ENCODE peak calls at places on chromosomes 13 and 19, in four cellular contexts. One of them, this sample, is unnamed.

GRCh38 chr19:37817180-37817911 is 38.0 kb upstream of the ZNF573 start:
- DNase-seq in H1: peak; percentile 10
- DNase-seq in K562: peak; percentile 5
- DNase-seq in GM12878: no peak
- DNase-seq in this sample: no peak

GRCh38 chr13:40982772-40983171 is 36.3 kb downstream of the ELF1 start:
- DNase-seq in H1: no peak
- DNase-seq in GM12878: peak; percentile 84
- DNase-seq in K562: peak; percentile 74
- DNase-seq in this sample: no peak

GRCh38 chr19:31099470-31100190 is 249.6 kb downstream of the TSHZ3 start:
- DNase-seq in K562: no peak
- DNase-seq in GM12878: no peak
- DNase-seq in H1: no peak
- DNase-seq in this sample: no peak

GRCh38 chr13:59750860-59751259 is 412.9 kb downstream of the DIAPH3 start:
- DNase-seq in GM12878: no peak
- DNase-seq in H1: peak; percentile 31
- DNase-seq in K562: no peak
- DNase-seq in this sample: no peak

GRCh38 chr13:50531917-50532899 is 311.3 kb downstream of the DLEU7 start:
- DNase-seq in GM12878: no peak
- DNase-seq in H1: no peak
- DNase-seq in K562: no peak
- DNase-seq in this sample: peak; percentile 21

GRCh38 chr13:44396963-44397580 is 23.4 kb downstream of the SERP2 start:
- DNase-seq in H1: no peak
- DNase-seq in K562: peak; percentile 46
- DNase-seq in GM12878: no peak
- DNase-seq in this sample: no peak

GRCh38 chr19:46133777-46134231 is 9.3 kb upstream of the IGFL3 start:
- DNase-seq in K562: no peak
- DNase-seq in H1: no peak
- DNase-seq in GM12878: no peak
- DNase-seq in this sample: no peak

GRCh38 chr13:95915102-95915501 is 138.1 kb downstream of the UGGT2 start:
- DNase-seq in GM12878: no peak
- DNase-seq in K562: no peak
- DNase-seq in H1: no peak
- DNase-seq in this sample: no peak

GRCh38 chr19:19459707-19460251 is 54.3 kb downstream of the GATAD2A start:
- DNase-seq in GM12878: no peak
- DNase-seq in K562: peak; percentile 33
- DNase-seq in H1: no peak
- DNase-seq in this sample: no peak

GRCh38 chr13:101845501-101846012 is 393.1 kb downstream of the ITGBL1 start:
- DNase-seq in GM12878: no peak
- DNase-seq in K562: no peak
- DNase-seq in H1: no peak
- DNase-seq in this sample: no peak

GRCh38 chr19:5627395-5627904 is 4.6 kb downstream of the SAFB start:
- DNase-seq in H1: no peak
- DNase-seq in GM12878: peak; percentile 48
- DNase-seq in K562: peak; percentile 90
- DNase-seq in this sample: no peak

GRCh38 chr13:50303963-50304721 is 288.9 kb downstream of the KCNRG start:
- DNase-seq in H1: no peak
- DNase-seq in GM12878: no peak
- DNase-seq in K562: no peak
- DNase-seq in this sample: no peak

GRCh38 chr19:46601318-46602224 is at the start of gene CALM3:
- DNase-seq in K562: peak; percentile 55
- DNase-seq in H1: no peak
- DNase-seq in GM12878: no peak
- DNase-seq in this sample: no peak

GRCh38 chr13:102399791-102400618 is 1.8 kb downstream of the FGF14 start:
- DNase-seq in GM12878: no peak
- DNase-seq in K562: no peak
- DNase-seq in H1: no peak
- DNase-seq in this sample: no peak

GRCh38 chr13:33518442-33518841 is 232.9 kb upstream of the STARD13 start:
- DNase-seq in H1: no peak
- DNase-seq in GM12878: no peak
- DNase-seq in K562: no peak
- DNase-seq in this sample: no peak

GRCh38 chr19:2478324-2478755 is 2.4 kb downstream of the GADD45B start:
- DNase-seq in K562: no peak
- DNase-seq in GM12878: no peak
- DNase-seq in H1: no peak
- DNase-seq in this sample: no peak

GRCh38 chr13:30654430-30654829 is 36.7 kb downstream of the USPL1 start:
- DNase-seq in GM12878: no peak
- DNase-seq in H1: no peak
- DNase-seq in K562: peak; percentile 34
- DNase-seq in this sample: no peak

GRCh38 chr13:99528547-99528946 is 27.3 kb downstream of the TM9SF2 start:
- DNase-seq in GM12878: no peak
- DNase-seq in H1: no peak
- DNase-seq in K562: no peak
- DNase-seq in this sample: peak; percentile 19

GRCh38 chr13:21060063-21060826 is 1.1 kb downstream of the LATS2 start:
- DNase-seq in H1: no peak
- DNase-seq in K562: no peak
- DNase-seq in GM12878: no peak
- DNase-seq in this sample: peak; percentile 45

GRCh38 chr19:31000913-31001312 is 348.3 kb downstream of the TSHZ3 start:
- DNase-seq in K562: no peak
- DNase-seq in GM12878: no peak
- DNase-seq in H1: no peak
- DNase-seq in this sample: no peak

GRCh38 chr19:16325671-16326400 is 1.2 kb downstream of the KLF2 start:
- DNase-seq in K562: no peak
- DNase-seq in GM12878: no peak
- DNase-seq in H1: no peak
- DNase-seq in this sample: peak; percentile 43

GRCh38 chr13:51676739-51677138 is 92.5 kb downstream of the WDFY2 start:
- DNase-seq in H1: no peak
- DNase-seq in K562: no peak
- DNase-seq in GM12878: no peak
- DNase-seq in this sample: no peak

GRCh38 chr19:5395541-5395940 is 54.9 kb upstream of the PTPRS start:
- DNase-seq in GM12878: no peak
- DNase-seq in H1: no peak
- DNase-seq in K562: no peak
- DNase-seq in this sample: no peak

GRCh38 chr19:55487884-55488687 is at the start of gene SSC5D:
- DNase-seq in H1: no peak
- DNase-seq in K562: no peak
- DNase-seq in GM12878: no peak
- DNase-seq in this sample: no peak
- TF ChIP-seq CHD2 in H1: no peak
- TF ChIP-seq CHD2 in K562: no peak
- TF ChIP-seq CHD2 in GM12878: no peak
- TF ChIP-seq CHD2 in this sample: no peak

DNA sequence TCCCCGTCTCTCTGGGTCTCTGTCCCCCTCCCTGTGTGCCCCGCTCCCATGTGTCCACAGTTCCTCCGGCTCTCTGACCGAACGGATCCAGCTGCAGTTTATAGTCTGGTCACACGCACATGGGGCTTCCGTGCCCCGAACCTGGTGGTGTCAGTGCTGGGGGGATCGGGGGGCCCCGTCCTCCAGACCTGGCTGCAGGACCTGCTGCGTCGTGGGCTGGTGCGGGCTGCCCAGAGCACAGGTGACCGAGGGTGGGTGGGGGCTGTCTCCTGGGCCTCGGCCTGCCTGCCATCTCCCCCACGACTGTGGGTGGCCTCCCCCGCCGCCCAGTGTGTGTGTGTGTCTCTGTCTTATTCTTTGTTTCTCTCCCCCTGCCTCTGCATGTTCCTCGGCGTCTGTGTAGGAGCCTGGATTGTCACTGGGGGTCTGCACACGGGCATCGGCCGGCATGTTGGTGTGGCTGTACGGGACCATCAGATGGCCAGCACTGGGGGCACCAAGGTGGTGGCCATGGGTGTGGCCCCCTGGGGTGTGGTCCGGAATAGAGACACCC is 10.3 kb downstream of the TRPM4 start:
- DNase-seq in H1: no peak
- DNase-seq in GM12878: no peak
- DNase-seq in K562: no peak
- DNase-seq in this sample: no peak
- TF ChIP-seq CHD2 in H1: no peak
- TF ChIP-seq CHD2 in GM12878: no peak
- TF ChIP-seq CHD2 in K562: no peak
- TF ChIP-seq CHD2 in this sample: no peak

GRCh38 chr19:52638601-52639000 is 446 bp upstream of the ZNF83 start:
- DNase-seq in GM12878: no peak
- DNase-seq in H1: no peak
- DNase-seq in K562: peak; percentile 40
- DNase-seq in this sample: no peak

GRCh38 chr19:52637718-52638585 is at the start of gene ZNF83:
- DNase-seq in H1: peak; percentile 77
- DNase-seq in K562: peak; percentile 98
- DNase-seq in GM12878: peak; percentile 65
- DNase-seq in this sample: no peak

GRCh38 chr19:52640916-52641315 is 2.8 kb upstream of the ZNF83 start:
- DNase-seq in K562: peak; percentile 65
- DNase-seq in GM12878: no peak
- DNase-seq in H1: peak; percentile 44
- DNase-seq in this sample: no peak

GRCh38 chr19:52635786-52636570 is 2.2 kb downstream of the ZNF83 start:
- DNase-seq in H1: no peak
- DNase-seq in K562: no peak
- DNase-seq in GM12878: no peak
- DNase-seq in this sample: no peak
- TF ChIP-seq CHD2 in H1: no peak
- TF ChIP-seq CHD2 in K562: no peak
- TF ChIP-seq CHD2 in GM12878: no peak
- TF ChIP-seq CHD2 in this sample: no peak

DNA sequence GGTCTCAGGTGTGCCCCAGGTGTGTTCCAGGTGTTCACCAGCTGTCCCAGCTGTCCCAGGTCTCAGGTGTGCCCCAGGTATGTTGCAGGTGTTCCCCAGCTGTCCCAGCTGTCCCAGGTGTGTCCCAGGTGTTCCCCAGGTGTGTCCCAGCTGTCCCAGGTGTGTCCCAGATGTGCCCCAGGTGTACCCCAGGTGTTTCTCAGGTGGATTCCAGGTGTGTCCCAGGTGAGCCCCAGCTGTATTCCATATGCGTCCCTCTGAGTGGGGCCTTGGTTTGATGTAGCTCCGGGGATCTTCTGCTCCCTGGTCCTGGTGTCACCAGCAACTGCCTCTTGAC is 727 bp upstream of the GRK1 start:
- DNase-seq in H1: no peak
- DNase-seq in K562: no peak
- DNase-seq in GM12878: no peak
- DNase-seq in this sample: no peak
- TF ChIP-seq CHD2 in H1: no peak
- TF ChIP-seq CHD2 in K562: no peak
- TF ChIP-seq CHD2 in GM12878: no peak
- TF ChIP-seq CHD2 in this sample: no peak

GRCh38 chr13:34776984-34777913 is 164.8 kb upstream of the NBEA start:
- DNase-seq in GM12878: no peak
- DNase-seq in H1: no peak
- DNase-seq in K562: no peak
- DNase-seq in this sample: no peak
- TF ChIP-seq CHD2 in GM12878: no peak
- TF ChIP-seq CHD2 in H1: no peak
- TF ChIP-seq CHD2 in K562: no peak
- TF ChIP-seq CHD2 in this sample: no peak

DNA sequence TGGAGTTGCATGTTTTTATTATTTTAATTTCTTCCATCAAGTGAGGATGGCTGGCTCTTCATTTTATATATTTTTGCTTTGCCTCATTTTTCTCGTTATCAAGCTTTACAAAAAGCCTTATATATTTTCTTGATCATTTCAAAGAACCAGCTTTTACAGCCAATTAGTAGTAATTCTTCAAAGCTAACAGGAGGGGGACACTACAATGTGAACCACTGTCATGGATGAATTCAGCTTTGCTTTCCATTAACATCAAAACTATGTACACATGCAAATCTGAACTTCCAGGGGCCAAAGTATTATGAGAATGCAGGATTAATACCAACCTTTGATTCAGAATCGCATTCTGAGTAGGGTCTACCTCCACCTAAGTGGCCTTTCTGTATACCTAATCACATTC is 11.1 kb downstream of the UQCRFS1 start:
- DNase-seq in K562: no peak
- DNase-seq in H1: no peak
- DNase-seq in GM12878: no peak
- DNase-seq in this sample: no peak
- TF ChIP-seq CHD2 in K562: no peak
- TF ChIP-seq CHD2 in H1: no peak
- TF ChIP-seq CHD2 in GM12878: no peak
- TF ChIP-seq CHD2 in this sample: no peak

DNA sequence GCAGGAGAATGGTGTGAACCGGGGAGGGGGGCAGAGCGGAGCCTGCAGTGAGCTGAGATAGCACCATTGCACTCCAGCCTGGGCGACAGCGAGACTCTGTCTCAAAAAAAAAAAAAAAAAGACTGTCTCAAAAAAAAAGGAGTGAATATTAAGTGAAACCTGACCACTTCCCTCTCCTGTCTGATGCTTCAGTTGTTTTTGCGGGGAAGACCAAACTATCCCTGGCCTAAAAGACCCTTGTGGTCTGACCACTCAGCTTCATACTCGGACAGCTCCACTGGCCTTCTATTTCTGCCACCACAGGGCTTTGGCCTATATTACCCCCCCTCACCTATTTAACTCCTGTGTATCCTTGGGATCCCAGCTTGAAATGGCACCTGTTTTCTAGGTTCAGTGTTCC is 2.3 kb downstream of the CLASRP start:
- DNase-seq in K562: no peak
- DNase-seq in GM12878: no peak
- DNase-seq in H1: no peak
- DNase-seq in this sample: no peak
- TF ChIP-seq CHD2 in K562: no peak
- TF ChIP-seq CHD2 in GM12878: no peak
- TF ChIP-seq CHD2 in H1: no peak
- TF ChIP-seq CHD2 in this sample: no peak

DNA sequence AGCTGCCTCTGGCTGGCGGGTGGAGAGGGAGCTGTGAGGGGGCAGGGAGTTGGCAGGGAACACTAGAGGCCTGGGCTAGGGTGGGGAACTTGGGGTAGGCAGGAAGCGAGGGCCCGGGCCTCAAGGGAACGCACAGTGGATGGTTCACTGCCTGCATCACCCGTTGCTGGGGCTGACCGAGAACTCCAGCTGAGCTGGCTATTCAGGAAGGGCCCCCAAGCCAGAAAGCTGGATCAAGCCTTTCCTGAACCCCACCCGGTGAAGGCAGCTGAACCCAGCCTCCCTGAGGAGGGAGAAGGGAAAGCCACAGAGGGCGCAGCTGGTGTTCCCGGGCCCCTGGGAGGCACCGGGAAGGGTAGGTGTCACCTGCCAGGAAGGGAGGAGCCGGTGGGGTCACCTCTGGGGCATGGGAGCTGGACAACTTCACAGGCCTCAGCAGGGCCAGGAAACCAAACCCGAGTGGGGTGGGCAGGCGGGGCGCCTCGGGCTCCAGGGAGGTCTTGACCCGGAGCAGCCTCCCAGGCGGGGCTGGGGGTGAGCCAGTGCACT is 13.9 kb downstream of the PALM start:
- DNase-seq in K562: no peak
- DNase-seq in H1: no peak
- DNase-seq in GM12878: no peak
- DNase-seq in this sample: no peak
- TF ChIP-seq CHD2 in K562: no peak
- TF ChIP-seq CHD2 in H1: no peak
- TF ChIP-seq CHD2 in GM12878: no peak
- TF ChIP-seq CHD2 in this sample: no peak

GRCh38 chr19:7159105-7159933 is 89.8 kb downstream of the ZNF557 start:
- DNase-seq in H1: no peak
- DNase-seq in K562: peak; percentile 30
- DNase-seq in GM12878: no peak
- DNase-seq in this sample: no peak
- TF ChIP-seq CHD2 in H1: no peak
- TF ChIP-seq CHD2 in K562: no peak
- TF ChIP-seq CHD2 in GM12878: no peak
- TF ChIP-seq CHD2 in this sample: no peak